ENCODE peak calls at places on chromosomes 7 and 10, in four cellular contexts. I, X, V and T are unnamed samples. For H3K9me3, the result is how much of the 10 kb centered on the place peaks cover.

GRCh38 chr7:45889367-45890067 is 1.2 kb downstream of the IGFBP1 start:
- DNase-seq in I (no peak), X (no peak), V (no peak), T (no peak)

GRCh38 chr10:26437637-26438461 is at the start of gene APBB1IP:
- DNase-seq in I (no peak), X (peak), V (no peak), T (peak)

GRCh38 chr7:55439627-55440026 is 74.5 kb downstream of the LANCL2 start:
- DNase-seq in I (peak), X (no peak), V (no peak), T (no peak)

GRCh38 chr7:123622660-123623386 is 21.2 kb downstream of the ASB15 start:
- DNase-seq in I (no peak), X (no peak), V (no peak), T (no peak)

GRCh38 chr7:28654111-28654510 is 241.8 kb downstream of the CREB5 start:
- DNase-seq in I (no peak), X (no peak), V (no peak), T (no peak)

GRCh38 chr7:55133630-55134392 is 115.0 kb downstream of the EGFR start:
- DNase-seq in I (peak), X (no peak), V (no peak), T (peak)

GRCh38 chr10:110857265-110858158 is 14.2 kb upstream of the PDCD4 start:
- DNase-seq in I (peak), X (no peak), V (no peak), T (peak)

GRCh38 chr10:124378817-124379510 is 39.8 kb downstream of the OAT start:
- DNase-seq in I (no peak), X (no peak), V (no peak), T (no peak)

GRCh38 chr10:104935656-104936055 is 294.6 kb downstream of the SORCS3 start:
- DNase-seq in I (no peak), X (peak), V (no peak), T (no peak)

GRCh38 chr7:157861551-157861950 is 524.7 kb downstream of the DNAJB6 start:
- DNase-seq in I (no peak), X (no peak), V (no peak), T (no peak)

GRCh38 chr7:157864911-157865310 is 528.1 kb downstream of the DNAJB6 start:
- DNase-seq in I (no peak), X (no peak), V (no peak), T (no peak)

GRCh38 chr7:157863906-157864810 is 527.4 kb downstream of the DNAJB6 start:
- DNase-seq in I (no peak), X (no peak), V (no peak), T (no peak)

GRCh38 chr7:157862731-157863130 is 525.9 kb downstream of the DNAJB6 start:
- DNase-seq in I (no peak), X (no peak), V (no peak), T (no peak)

GRCh38 chr7:157863176-157863575 is 526.4 kb downstream of the DNAJB6 start:
- DNase-seq in I (no peak), X (no peak), V (no peak), T (no peak)
- H3K9me3 ChIP-seq in I (under half), X (under half), V (under half), T (under half)

DNA sequence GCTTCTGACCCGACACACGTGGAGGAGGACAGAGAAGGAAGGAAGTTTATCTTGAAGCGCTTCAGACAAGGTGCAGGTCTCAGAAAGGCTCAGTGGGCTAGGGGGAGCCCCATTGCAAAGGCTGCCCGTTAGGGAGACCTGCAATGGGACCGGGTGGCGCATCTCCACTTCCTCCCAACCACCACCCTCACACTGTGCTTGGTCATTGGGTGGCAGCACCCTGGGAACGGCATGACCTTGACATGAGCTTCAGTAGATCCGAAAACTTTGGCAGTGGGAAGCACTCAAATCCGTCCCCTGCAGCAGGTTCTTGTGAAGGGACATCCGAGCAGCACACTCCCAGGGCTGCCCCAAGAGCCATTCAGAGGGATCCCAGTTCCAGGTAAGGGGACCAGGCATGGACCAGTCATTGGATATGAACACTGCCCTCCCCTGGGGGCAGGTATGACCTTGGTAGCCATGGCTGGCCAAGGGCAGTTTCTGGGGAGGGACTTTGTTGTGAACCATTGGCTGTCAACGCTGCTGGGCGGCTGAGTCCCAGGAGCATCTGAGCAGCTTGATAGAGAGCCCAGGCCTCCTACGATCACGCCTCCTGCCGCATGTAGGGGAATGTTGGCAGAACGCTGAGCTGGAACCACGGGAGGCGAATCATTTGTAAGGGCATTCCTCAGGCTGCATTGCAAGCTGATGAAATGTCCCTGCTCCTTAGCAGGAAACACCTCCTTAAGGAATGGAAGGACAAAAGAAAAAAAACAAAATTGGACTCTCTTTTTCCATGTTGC is 31.7 kb downstream of the GALNTL5 start:
- DNase-seq in I (peak), X (no peak), V (no peak), T (peak)
- H3K9me3 ChIP-seq in I (under half), X (under half), V (under half), T (under half)

GRCh38 chr10:76488602-76489001 is 1057.2 kb downstream of the LRMDA start:
- DNase-seq in I (no peak), X (no peak), V (no peak), T (no peak)

GRCh38 chr10:76492678-76493472 is 1061.5 kb downstream of the LRMDA start:
- DNase-seq in I (no peak), X (no peak), V (no peak), T (no peak)

GRCh38 chr10:76491216-76491615 is 1059.8 kb downstream of the LRMDA start:
- DNase-seq in I (peak), X (no peak), V (no peak), T (peak)

GRCh38 chr10:76487582-76487981 is 1056.2 kb downstream of the LRMDA start:
- DNase-seq in I (no peak), X (no peak), V (no peak), T (no peak)

DNA sequence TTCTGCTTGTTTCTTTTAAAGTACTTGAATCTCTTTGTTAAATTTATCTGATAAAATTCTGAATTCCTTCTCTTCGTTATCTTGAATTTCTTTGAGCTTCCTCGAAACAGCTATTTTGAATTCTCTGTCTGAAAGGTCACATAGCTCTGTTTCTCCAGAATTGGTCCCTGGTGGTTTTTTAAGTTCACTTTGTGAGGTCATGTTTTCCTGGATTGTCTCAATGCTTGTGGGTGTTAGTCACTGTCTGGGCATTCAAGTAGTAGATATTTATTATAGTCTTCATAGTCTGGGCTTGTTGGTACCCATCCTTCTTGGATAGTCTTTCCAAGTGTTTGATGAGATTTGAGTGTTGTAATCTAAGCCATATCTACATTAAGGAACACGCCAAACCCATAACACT is 1060.6 kb downstream of the LRMDA start:
- DNase-seq in I (peak), X (no peak), V (no peak), T (no peak)
- H3K9me3 ChIP-seq in I (under half), X (under half), V (under half), T (under half)

DNA sequence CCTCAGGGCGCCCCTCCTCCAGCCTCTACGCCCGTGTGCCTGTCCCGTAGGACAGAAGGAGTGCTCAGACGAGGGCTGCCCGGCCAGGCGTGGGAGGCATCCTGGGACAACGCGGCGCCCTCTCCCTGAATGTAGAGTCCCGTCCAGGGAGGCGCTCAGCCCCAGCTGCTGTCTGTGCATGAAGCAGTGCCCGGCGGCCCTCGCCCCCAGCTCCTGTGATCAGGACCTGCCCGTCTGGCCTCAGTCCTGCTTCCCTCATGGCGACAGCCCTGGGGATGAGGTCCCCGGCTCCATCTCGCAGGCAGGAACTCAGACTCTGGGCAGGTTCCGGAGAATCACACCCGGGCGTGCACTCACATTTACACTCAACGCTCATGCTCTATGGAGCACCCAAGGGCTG is 24.9 kb upstream of the UTF1 start:
- DNase-seq in I (no peak), X (no peak), V (no peak), T (no peak)
- H3K9me3 ChIP-seq in I (under half), X (under half), V (under half), T (under half)

GRCh38 chr7:79998343-79998742 is 136.3 kb upstream of the GNAI1 start:
- DNase-seq in I (no peak), X (no peak), V (no peak), T (no peak)
- H3K9me3 ChIP-seq in I (under half), X (under half), V (under half), T (under half)

GRCh38 chr10:6770846-6771245 is 190.8 kb upstream of the PRKCQ start:
- DNase-seq in I (peak), X (no peak), V (no peak), T (no peak)

GRCh38 chr10:6769704-6770417 is 189.8 kb upstream of the PRKCQ start:
- DNase-seq in I (no peak), X (no peak), V (no peak), T (no peak)

GRCh38 chr10:6771361-6771760 is 191.3 kb upstream of the PRKCQ start:
- DNase-seq in I (no peak), X (no peak), V (no peak), T (no peak)

GRCh38 chr10:6776170-6776569 is 196.1 kb upstream of the PRKCQ start:
- DNase-seq in I (no peak), X (no peak), V (no peak), T (no peak)

GRCh38 chr10:6774406-6774805 is 194.3 kb upstream of the PRKCQ start:
- DNase-seq in I (peak), X (no peak), V (no peak), T (no peak)
- H3K9me3 ChIP-seq in I (under half), X (under half), V (under half), T (under half)

GRCh38 chr7:143214789-143215679 is 6.8 kb upstream of the TAS2R40 start:
- DNase-seq in I (peak), X (peak), V (peak), T (peak)

GRCh38 chr7:143216151-143216550 is 5.7 kb upstream of the TAS2R40 start:
- DNase-seq in I (peak), X (no peak), V (no peak), T (no peak)

GRCh38 chr7:143205560-143206293 is 16.1 kb upstream of the TAS2R40 start:
- DNase-seq in I (peak), X (peak), V (no peak), T (no peak)

DNA sequence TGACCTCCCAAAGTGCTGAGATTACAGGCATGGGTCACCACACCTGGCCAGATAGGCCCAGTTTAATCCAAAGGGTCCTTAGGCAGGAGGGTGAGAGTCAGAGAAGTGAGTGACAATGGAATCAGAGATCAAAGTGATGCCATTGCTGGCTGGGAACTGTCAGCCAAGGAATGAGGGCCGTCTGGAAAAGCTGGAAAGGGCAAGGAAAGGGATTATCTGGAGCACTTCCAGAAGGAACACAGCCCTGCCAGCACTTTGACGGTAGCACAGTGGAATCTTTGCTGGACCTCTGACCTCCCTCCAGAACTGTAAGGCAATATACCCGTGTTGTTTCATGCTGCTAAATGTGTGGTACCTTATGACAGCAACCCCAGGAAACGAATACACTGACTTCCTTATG is 11.3 kb upstream of the TAS2R40 start:
- DNase-seq in I (no peak), X (no peak), V (no peak), T (no peak)
- H3K9me3 ChIP-seq in I (under half), X (under half), V (under half), T (under half)

GRCh38 chr7:4352069-4352468 is 330.0 kb upstream of the FOXK1 start:
- DNase-seq in I (no peak), X (no peak), V (no peak), T (no peak)
- H3K9me3 ChIP-seq in I (under half), X (under half), V (under half), T (under half)

GRCh38 chr7:35874881-35875280 is 74.0 kb downstream of the SEPTIN7 start:
- DNase-seq in I (no peak), X (no peak), V (no peak), T (no peak)
- H3K9me3 ChIP-seq in I (under half), X (under half), V (under half), T (under half)

GRCh38 chr7:33179519-33179918 is 50.2 kb downstream of the BBS9 start:
- DNase-seq in I (no peak), X (no peak), V (no peak), T (no peak)

GRCh38 chr7:33183504-33183903 is 54.1 kb downstream of the BBS9 start:
- DNase-seq in I (no peak), X (no peak), V (no peak), T (peak)

DNA sequence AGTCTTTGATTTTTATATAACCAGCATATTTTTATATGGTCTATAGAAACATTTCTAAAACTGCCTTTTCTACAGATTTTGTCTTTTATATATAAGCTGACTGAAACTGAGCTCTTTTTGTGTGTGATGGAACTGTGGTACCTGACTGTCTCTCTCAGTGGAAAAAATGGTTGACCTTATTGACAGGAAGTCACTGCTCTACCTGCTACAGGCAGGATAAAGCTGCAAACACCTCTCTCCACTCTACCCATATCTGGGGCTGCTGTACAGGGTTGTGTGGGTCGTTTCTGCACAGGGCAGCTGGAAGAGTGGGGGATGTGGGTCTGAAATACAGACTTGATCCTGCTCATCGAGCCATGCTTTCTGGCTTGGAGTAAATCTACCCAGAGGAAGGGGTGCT is 48.5 kb downstream of the BBS9 start:
- DNase-seq in I (no peak), X (no peak), V (no peak), T (no peak)
- H3K9me3 ChIP-seq in I (under half), X (under half), V (under half), T (under half)